ENCODE peak calls at places on chromosomes 2 and 18, in nine cellular contexts. F is memory B cell; Q is prostate gland; W is pons; X is NCI-H510A; E is T-cell; J is AG09319; S is CD8-positive, alpha-beta T cell; H is GM12891. Z is an unnamed sample.

GRCh38 chr2:105409717-105410116 is 10.9 kb upstream of the FHL2 start:
- DNase-seq in W (peak; percentile 24), Q (peak; percentile 91), F (no peak), S (no peak), E (no peak), J (peak; percentile 87), H (no peak), X (no peak), Z (peak; percentile 96)

GRCh38 chr2:99636432-99637034 is 146.7 kb upstream of the REV1 start:
- DNase-seq in W (peak; percentile 53), H (no peak), F (no peak), Q (no peak), J (no peak), S (no peak), E (no peak), X (no peak), Z (peak; percentile 21)

GRCh38 chr2:59458862-59459261 is 1094.6 kb downstream of the BCL11A start:
- DNase-seq in Q (no peak), J (no peak), S (no peak), F (no peak), W (no peak), X (peak; percentile 11), E (no peak), H (no peak), Z (no peak)

GRCh38 chr18:22637787-22638186 is 220.1 kb upstream of the CTAGE1 start:
- DNase-seq in W (no peak), X (no peak), E (no peak), H (no peak), J (no peak), S (no peak), Q (no peak), F (no peak), Z (no peak)

GRCh38 chr2:176561706-176562105 is 292.5 kb downstream of the MTX2 start:
- DNase-seq in H (no peak), W (no peak), Q (no peak), E (no peak), J (no peak), S (no peak), F (no peak), X (no peak), Z (no peak)

GRCh38 chr2:120605231-120605935 is 130.3 kb upstream of the GLI2 start:
- DNase-seq in W (no peak), H (no peak), F (no peak), Q (no peak), E (no peak), X (peak; percentile 75), J (no peak), S (no peak), Z (peak; percentile 81)

GRCh38 chr2:218898109-218898878 is 17.6 kb downstream of the WNT10A start:
- DNase-seq in X (no peak), F (peak; percentile 87), S (peak; percentile 62), J (no peak), E (peak; percentile 78), Q (peak; percentile 48), H (peak; percentile 73), W (no peak), Z (peak; percentile 56)

GRCh38 chr18:10149768-10150556 is 236.1 kb downstream of the VAPA start:
- DNase-seq in W (no peak), S (no peak), E (no peak), F (no peak), X (no peak), J (no peak), Q (no peak), H (no peak), Z (no peak)

GRCh38 chr2:45169339-45170190 is 160.3 kb upstream of the SIX2 start:
- DNase-seq in W (no peak), H (peak; percentile 32), S (no peak), Q (no peak), F (no peak), J (no peak), E (no peak), X (no peak), Z (peak; percentile 27)

GRCh38 chr2:179467111-179467510 is 202.5 kb upstream of the SESTD1 start:
- DNase-seq in J (no peak), F (no peak), H (no peak), E (no peak), Q (no peak), X (no peak), W (no peak), S (no peak), Z (no peak)

GRCh38 chr2:201517094-201517493 is 65.6 kb downstream of the STRADB start:
- DNase-seq in H (no peak), Q (no peak), X (no peak), J (no peak), W (no peak), F (no peak), S (no peak), E (no peak), Z (no peak)

GRCh38 chr2:6417050-6417449 is 448.7 kb downstream of the CMPK2 start:
- DNase-seq in Q (no peak), J (no peak), F (no peak), X (no peak), W (no peak), E (no peak), H (no peak), S (no peak), Z (peak; percentile 64)

GRCh38 chr2:15560404-15560987 is 638 bp downstream of the NBAS start:
- DNase-seq in E (peak; percentile 7), F (no peak), S (no peak), J (no peak), W (peak; percentile 29), Q (peak; percentile 6), H (no peak), X (no peak), Z (peak; percentile 10)

GRCh38 chr18:59144483-59144882 is 4.8 kb downstream of the SEC11C start:
- DNase-seq in Q (no peak), E (no peak), H (no peak), J (no peak), W (no peak), F (no peak), X (no peak), S (no peak), Z (no peak)

GRCh38 chr2:135094508-135094907 is 42.4 kb downstream of the RAB3GAP1 start:
- DNase-seq in S (no peak), H (no peak), Q (no peak), E (no peak), X (no peak), W (no peak), F (no peak), J (no peak), Z (no peak)

GRCh38 chr2:95273911-95274290 is 348 bp upstream of the PROM2 start:
- DNase-seq in S (no peak), E (no peak), F (no peak), J (no peak), H (no peak), Q (no peak), W (no peak), X (no peak), Z (no peak)